ENCODE peak calls at places on chromosomes 5 and 9, in five cellular contexts. M, F, S, J and R are unnamed samples.

GRCh38 chr5:126525630-126526245 is 69.3 kb downstream of the ALDH7A1 start:
- DNase-seq in M (peak; percentile 61), F (peak; percentile 61), S (no peak), J (no peak), R (peak; percentile 61)

GRCh38 chr5:122493091-122493775 is 181.2 kb downstream of the SNCAIP start:
- DNase-seq in M (no peak), F (no peak), S (no peak), J (no peak), R (no peak)

GRCh38 chr5:133230823-133231578 is 179.2 kb downstream of the HSPA4 start:
- DNase-seq in M (no peak), F (no peak), S (no peak), J (no peak), R (no peak)

GRCh38 chr9:133487331-133487725 is 8.4 kb upstream of the SLC2A6 start:
- DNase-seq in M (peak; percentile 36), F (no peak), S (no peak), J (no peak), R (no peak)

GRCh38 chr9:70161414-70161732 is 97.4 kb upstream of the SMC5 start:
- DNase-seq in M (no peak), F (no peak), S (no peak), J (no peak), R (no peak)

GRCh38 chr9:89376286-89376685 is 58.0 kb downstream of the SECISBP2 start:
- DNase-seq in M (no peak), F (no peak), S (no peak), J (no peak), R (no peak)

GRCh38 chr5:128202320-128202719 is 118.8 kb downstream of the SLC12A2 start:
- DNase-seq in M (no peak), F (no peak), S (no peak), J (no peak), R (no peak)

GRCh38 chr5:153629027-153629426 is 138.6 kb downstream of the GRIA1 start:
- DNase-seq in M (peak; percentile 47), F (peak; percentile 92), S (no peak), J (peak; percentile 94), R (peak; percentile 96)

GRCh38 chr9:35579130-35579529 is 25.9 kb upstream of the TESK1 start:
- DNase-seq in M (no peak), F (peak; percentile 23), S (peak; percentile 49), J (no peak), R (no peak)

GRCh38 chr5:115461506-115462290 is 82.9 kb downstream of the FEM1C start:
- DNase-seq in M (no peak), F (peak; percentile 93), S (no peak), J (peak; percentile 49), R (peak; percentile 76)

GRCh38 chr5:148909766-148910165 is 83.4 kb downstream of the ADRB2 start:
- DNase-seq in M (no peak), F (peak; percentile 81), S (no peak), J (no peak), R (no peak)

GRCh38 chr5:1161832-1162229 is 39.6 kb upstream of the SLC6A19 start:
- DNase-seq in M (peak; percentile 62), F (peak; percentile 3), S (no peak), J (no peak), R (no peak)

GRCh38 chr5:1159774-1160406 is 41.5 kb upstream of the SLC6A19 start:
- DNase-seq in M (no peak), F (no peak), S (no peak), J (no peak), R (no peak)

GRCh38 chr5:1162276-1162675 is 39.1 kb upstream of the SLC6A19 start:
- DNase-seq in M (no peak), F (no peak), S (no peak), J (no peak), R (no peak)

GRCh38 chr5:1162729-1163128 is 38.7 kb upstream of the SLC6A19 start:
- DNase-seq in M (no peak), F (no peak), S (no peak), J (no peak), R (no peak)

DNA sequence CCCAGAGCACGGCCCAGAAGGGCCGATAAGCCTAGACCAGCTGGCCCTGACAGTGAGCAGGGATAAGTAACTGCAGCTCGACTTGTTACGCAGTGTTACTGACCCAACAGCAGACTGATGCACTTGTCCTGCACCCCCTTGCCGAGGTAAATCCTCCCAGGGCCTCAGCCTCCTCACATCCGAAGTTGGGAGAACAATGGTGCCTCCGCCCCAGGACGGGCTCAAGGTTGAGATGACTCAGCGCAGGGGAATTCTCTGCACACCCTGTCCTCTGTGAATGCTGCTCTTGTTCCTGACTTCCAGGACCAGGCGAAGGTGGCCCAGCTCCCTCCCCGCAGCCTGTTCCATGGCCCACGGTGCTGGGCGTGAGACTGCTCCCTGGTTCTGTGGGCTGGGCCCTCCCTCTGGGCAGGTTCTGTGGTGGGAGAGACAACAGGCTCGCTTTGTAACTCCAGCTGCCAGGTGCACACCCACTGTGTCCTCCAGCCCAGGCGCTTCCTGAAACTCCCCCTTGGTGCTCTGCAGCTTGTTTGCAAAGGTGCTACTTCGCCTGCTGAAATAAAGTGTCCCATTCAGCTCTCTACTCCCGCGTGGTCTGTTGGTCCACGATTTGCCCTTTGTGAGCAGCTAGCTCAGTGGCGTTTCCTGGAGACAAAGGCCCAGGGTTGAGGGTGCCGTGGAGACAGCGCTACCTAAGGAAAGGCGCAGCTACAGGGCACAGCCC is 40.1 kb upstream of the SLC6A19 start:
- DNase-seq in M (no peak), F (peak; percentile 49), S (no peak), J (no peak), R (no peak)
- TF ChIP-seq CTCF in M (no peak), F (no peak), S (no peak), J (no peak), R (no peak)

GRCh38 chr9:18477121-18477705 is 3.3 kb downstream of the ADAMTSL1 start:
- DNase-seq in M (no peak), F (no peak), S (no peak), J (no peak), R (peak; percentile 53)
- H3K4me3 ChIP-seq in M (no peak overlapping the region), F (no peak overlapping the region), S (no peak overlapping the region), J (peak overlapping the region; percentile 0), R (peak overlapping the region; percentile 84)

GRCh38 chr5:64637837-64638443 is 52.4 kb upstream of the SHISAL2B start:
- DNase-seq in M (no peak), F (no peak), S (no peak), J (no peak), R (no peak)
- TF ChIP-seq CTCF in M (no peak), F (peak; percentile 12), S (no peak), J (no peak), R (no peak)

DNA sequence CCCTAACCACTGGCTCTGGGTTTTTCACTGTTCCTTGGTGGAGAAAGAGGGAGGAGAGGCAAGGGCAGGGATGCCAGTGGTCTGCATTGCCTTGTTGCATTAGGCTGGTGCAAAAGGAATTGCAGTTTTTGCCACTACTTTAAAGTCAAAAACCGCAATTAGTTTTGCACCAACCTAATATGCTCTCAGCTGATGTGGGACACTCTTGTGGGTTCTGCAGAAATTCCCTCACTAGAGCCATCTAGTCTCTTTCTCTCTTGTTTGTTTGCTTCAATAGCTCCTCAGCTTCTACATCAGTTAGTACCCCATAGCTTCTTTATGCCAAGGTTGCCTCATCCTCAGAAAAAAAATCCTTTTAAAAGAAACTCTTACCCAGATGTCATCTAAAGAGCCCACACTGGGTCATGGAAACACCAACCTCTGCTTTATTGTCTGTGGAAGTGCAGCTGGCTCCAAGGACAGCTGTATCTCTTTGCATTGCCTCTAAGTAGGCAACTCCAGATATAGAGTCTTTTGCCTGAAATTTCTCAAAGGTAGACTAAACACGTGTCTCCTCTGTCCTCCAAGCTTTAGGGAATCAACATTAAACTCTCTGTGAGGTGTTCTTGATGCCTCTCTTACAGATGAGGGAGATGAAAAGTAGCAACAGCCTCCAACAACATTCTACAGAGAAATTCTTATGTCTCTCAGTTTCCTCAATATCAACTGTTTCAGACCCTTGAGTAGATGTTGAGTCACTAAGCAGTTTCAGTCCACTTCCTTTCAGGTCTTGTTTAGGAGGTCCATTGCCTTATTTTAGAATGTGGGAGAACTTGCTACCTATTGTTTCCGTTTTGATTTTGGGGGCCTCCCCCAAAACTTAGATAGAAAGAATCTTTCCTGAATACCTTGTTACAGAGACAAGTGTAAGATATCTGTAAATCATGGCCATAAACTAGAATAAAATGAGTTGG is 84.9 kb upstream of the MEF2C start:
- DNase-seq in M (no peak), F (no peak), S (no peak), J (no peak), R (no peak)
- H3K4me3 ChIP-seq in M (no peak overlapping the region), F (no peak overlapping the region), S (no peak overlapping the region), J (no peak overlapping the region), R (no peak overlapping the region)

GRCh38 chr5:80863708-80864107 is 96.5 kb upstream of the RASGRF2 start:
- DNase-seq in M (no peak), F (no peak), S (no peak), J (no peak), R (no peak)
- TF ChIP-seq CTCF in M (no peak), F (no peak), S (no peak), J (no peak), R (no peak)

GRCh38 chr5:176630681-176631222 is 277 bp downstream of the EIF4E1B start:
- DNase-seq in M (no peak), F (no peak), S (no peak), J (no peak), R (no peak)
- H3K4me3 ChIP-seq in M (peak overlapping the region; percentile 37), F (no peak overlapping the region), S (peak overlapping the region; percentile 43), J (peak overlapping the region; percentile 18), R (peak overlapping the region; percentile 50)

GRCh38 chr5:141637693-141638419 is 1.1 kb downstream of the RELL2 start:
- DNase-seq in M (peak; percentile 81), F (peak; percentile 41), S (peak; percentile 81), J (no peak), R (peak; percentile 38)
- TF ChIP-seq CTCF in M (peak; percentile 37), F (peak; percentile 38), S (peak; percentile 69), J (peak; percentile 9), R (peak; percentile 51)